ENCODE peak calls at places on chromosomes 16 and 17, in seven cellular contexts. Y is NCI-H526; M is WTC11; B is epithelial cell of esophagus; I is CD4-positive, alpha-beta T cell; V is stimulated activated CD8-positive, alpha-beta memory T cell treated with anti-CD3 and anti-CD28 coated beads, Interleukin-4, amount 100 ng/mL, for 24 hours; P is activated naive CD4-positive, alpha-beta T cell. A is an unnamed sample.
A peak's percentile ranks its signal among the peaks of the same experiment; 100 is the strongest.

GRCh38 chr16:54921229-54921824 is 9.3 kb upstream of the IRX5 start:
- DNase-seq in Y (no peak), M (no peak), B (peak; percentile 57), I (no peak), V (no peak), P (no peak), A (no peak)

GRCh38 chr17:37787055-37787720 is 42.3 kb upstream of the HNF1B start:
- DNase-seq in Y (no peak), M (no peak), B (peak; percentile 24), I (no peak), V (no peak), P (no peak), A (no peak)

GRCh38 chr17:40319651-40320550 is 10.9 kb downstream of the RARA start:
- DNase-seq in Y (no peak), M (no peak), B (no peak), I (peak; percentile 77), V (peak; percentile 50), P (no peak), A (peak; percentile 58)

GRCh38 chr17:67027031-67027628 is 17.2 kb upstream of the CACNG1 start:
- DNase-seq in Y (no peak), M (no peak), B (peak; percentile 5), I (no peak), V (no peak), P (no peak), A (no peak)

GRCh38 chr16:11036868-11037410 is 92.6 kb downstream of the CLEC16A start:
- DNase-seq in Y (no peak), M (no peak), B (no peak), I (no peak), V (no peak), P (no peak), A (peak; percentile 11)

GRCh38 chr17:28425206-28425605 is 19.2 kb upstream of the SLC46A1 start:
- DNase-seq in Y (no peak), M (no peak), B (no peak), I (no peak), V (no peak), P (no peak), A (no peak)

GRCh38 chr16:58848662-58849002 is 114.5 kb upstream of the GOT2 start:
- DNase-seq in Y (no peak), M (no peak), B (no peak), I (no peak), V (no peak), P (no peak), A (no peak)

GRCh38 chr17:31609331-31609730 is 217.9 kb downstream of the RAB11FIP4 start:
- DNase-seq in Y (no peak), M (no peak), B (no peak), I (no peak), V (no peak), P (no peak), A (no peak)

GRCh38 chr17:1997146-1997586 is 28.0 kb downstream of the RTN4RL1 start:
- DNase-seq in Y (no peak), M (no peak), B (peak; percentile 84), I (no peak), V (no peak), P (no peak), A (no peak)

GRCh38 chr17:17398188-17398927 is 78.4 kb upstream of the MED9 start:
- DNase-seq in Y (no peak), M (no peak), B (no peak), I (no peak), V (no peak), P (no peak), A (no peak)

GRCh38 chr16:54027126-54027922 is 259.3 kb downstream of the IRX3 start:
- DNase-seq in Y (no peak), M (no peak), B (peak; percentile 53), I (no peak), V (no peak), P (no peak), A (no peak)

GRCh38 chr17:16486373-16487250 is 5.4 kb downstream of the LRRC75A start:
- DNase-seq in Y (no peak), M (peak; percentile 50), B (peak; percentile 74), I (no peak), V (no peak), P (no peak), A (no peak)

GRCh38 chr17:37848690-37849616 is 75.3 kb upstream of the TBC1D3K start:
- DNase-seq in Y (no peak), M (no peak), B (peak; percentile 91), I (no peak), V (no peak), P (no peak), A (no peak)

GRCh38 chr17:44502598-44503079 is 567 bp downstream of the GPATCH8 start:
- DNase-seq in Y (no peak), M (no peak), B (peak; percentile 57), I (no peak), V (no peak), P (peak; percentile 30), A (no peak)

GRCh38 chr16:59973966-59974365 is 1239.8 kb upstream of the GOT2 start:
- DNase-seq in Y (no peak), M (no peak), B (peak; percentile 94), I (no peak), V (no peak), P (no peak), A (no peak)

GRCh38 chr17:5211458-5211857 is 19.8 kb upstream of the ZNF594 start:
- DNase-seq in Y (no peak), M (no peak), B (no peak), I (no peak), V (no peak), P (no peak), A (no peak)

GRCh38 chr17:76261421-76262215 is 3.5 kb upstream of the UBALD2 start:
- DNase-seq in Y (no peak), M (no peak), B (peak; percentile 66), I (no peak), V (no peak), P (no peak), A (no peak)

GRCh38 chr17:37273419-37274051 is 102.2 kb upstream of the C17orf78 start:
- DNase-seq in Y (no peak), M (no peak), B (peak; percentile 15), I (no peak), V (no peak), P (no peak), A (no peak)